ENCODE peak calls at places on chromosomes 5 and 9, in six cellular contexts. One of them, this sample, is unnamed.
A peak's percentile ranks its signal among the peaks of the same experiment; 100 is the strongest.

GRCh38 chr5:63923914-63924313 is 38.3 kb downstream of the HTR1A start:
- DNase-seq in stomach: peak; percentile 48
- DNase-seq in gastrocnemius medialis: no peak
- DNase-seq in IMR-90: no peak
- DNase-seq in testis: peak; percentile 18
- DNase-seq in tibial nerve: no peak
- DNase-seq in this sample: no peak

GRCh38 chr9:121057821-121058220 is 7.7 kb upstream of the C5 start:
- DNase-seq in stomach: no peak
- DNase-seq in gastrocnemius medialis: no peak
- DNase-seq in IMR-90: no peak
- DNase-seq in testis: no peak
- DNase-seq in tibial nerve: no peak
- DNase-seq in this sample: no peak

GRCh38 chr9:87909310-87910041 is 8.3 kb upstream of the SPATA31C1 start:
- DNase-seq in stomach: peak; percentile 95
- DNase-seq in gastrocnemius medialis: no peak
- DNase-seq in IMR-90: no peak
- DNase-seq in testis: no peak
- DNase-seq in tibial nerve: no peak
- DNase-seq in this sample: no peak

GRCh38 chr9:29657821-29658220 is 2084.5 kb upstream of the C9orf72 start:
- DNase-seq in stomach: no peak
- DNase-seq in gastrocnemius medialis: no peak
- DNase-seq in IMR-90: no peak
- DNase-seq in testis: no peak
- DNase-seq in tibial nerve: no peak
- DNase-seq in this sample: no peak

GRCh38 chr5:126002222-126002897 is 420.8 kb upstream of the GRAMD2B start:
- DNase-seq in stomach: peak; percentile 68
- DNase-seq in gastrocnemius medialis: peak; percentile 33
- DNase-seq in IMR-90: peak; percentile 85
- DNase-seq in testis: peak; percentile 69
- DNase-seq in tibial nerve: peak; percentile 78
- DNase-seq in this sample: peak; percentile 66

GRCh38 chr9:78578016-78578555 is 281.2 kb downstream of the PSAT1 start:
- DNase-seq in stomach: no peak
- DNase-seq in gastrocnemius medialis: no peak
- DNase-seq in IMR-90: no peak
- DNase-seq in testis: peak; percentile 39
- DNase-seq in tibial nerve: no peak
- DNase-seq in this sample: no peak

GRCh38 chr9:136057236-136058151 is 37.6 kb downstream of the NACC2 start:
- DNase-seq in stomach: no peak
- DNase-seq in gastrocnemius medialis: no peak
- DNase-seq in IMR-90: no peak
- DNase-seq in testis: no peak
- DNase-seq in tibial nerve: no peak
- DNase-seq in this sample: no peak

GRCh38 chr5:58181578-58182286 is 278.2 kb downstream of the PLK2 start:
- DNase-seq in stomach: no peak
- DNase-seq in gastrocnemius medialis: no peak
- DNase-seq in IMR-90: no peak
- DNase-seq in testis: no peak
- DNase-seq in tibial nerve: no peak
- DNase-seq in this sample: no peak

GRCh38 chr9:133397370-133397769 is 20.4 kb downstream of the REXO4 start:
- DNase-seq in stomach: no peak
- DNase-seq in gastrocnemius medialis: no peak
- DNase-seq in IMR-90: no peak
- DNase-seq in testis: no peak
- DNase-seq in tibial nerve: no peak
- DNase-seq in this sample: no peak

GRCh38 chr5:43648499-43649124 is 45.6 kb downstream of the NNT start:
- DNase-seq in stomach: no peak
- DNase-seq in gastrocnemius medialis: peak; percentile 12
- DNase-seq in IMR-90: peak; percentile 13
- DNase-seq in testis: no peak
- DNase-seq in tibial nerve: peak; percentile 26
- DNase-seq in this sample: no peak

GRCh38 chr5:50420343-50420935 is 20.6 kb downstream of the EMB start:
- DNase-seq in stomach: no peak
- DNase-seq in gastrocnemius medialis: no peak
- DNase-seq in IMR-90: no peak
- DNase-seq in testis: no peak
- DNase-seq in tibial nerve: no peak
- DNase-seq in this sample: no peak

GRCh38 chr5:42579320-42579719 is 156.1 kb downstream of the GHR start:
- DNase-seq in stomach: no peak
- DNase-seq in gastrocnemius medialis: no peak
- DNase-seq in IMR-90: no peak
- DNase-seq in testis: no peak
- DNase-seq in tibial nerve: no peak
- DNase-seq in this sample: no peak

GRCh38 chr9:20015427-20015931 is 226.6 kb upstream of the SLC24A2 start:
- DNase-seq in stomach: no peak
- DNase-seq in gastrocnemius medialis: no peak
- DNase-seq in IMR-90: no peak
- DNase-seq in testis: no peak
- DNase-seq in tibial nerve: no peak
- DNase-seq in this sample: no peak

GRCh38 chr9:10252174-10252573 is 360.6 kb downstream of the PTPRD start:
- DNase-seq in stomach: peak; percentile 79
- DNase-seq in gastrocnemius medialis: no peak
- DNase-seq in IMR-90: no peak
- DNase-seq in testis: no peak
- DNase-seq in tibial nerve: no peak
- DNase-seq in this sample: no peak

GRCh38 chr9:118554987-118555386 is 814.2 kb downstream of the BRINP1 start:
- DNase-seq in stomach: no peak
- DNase-seq in gastrocnemius medialis: no peak
- DNase-seq in IMR-90: no peak
- DNase-seq in testis: no peak
- DNase-seq in tibial nerve: no peak
- DNase-seq in this sample: no peak

GRCh38 chr5:140785905-140786686 is at the start of gene PCDHA1:
- DNase-seq in stomach: no peak
- DNase-seq in gastrocnemius medialis: no peak
- DNase-seq in IMR-90: no peak
- DNase-seq in testis: peak; percentile 14
- DNase-seq in tibial nerve: no peak
- DNase-seq in this sample: no peak

GRCh38 chr5:138873096-138873885 is 1.8 kb downstream of the LRRTM2 start:
- DNase-seq in stomach: no peak
- DNase-seq in gastrocnemius medialis: no peak
- DNase-seq in IMR-90: no peak
- DNase-seq in testis: no peak
- DNase-seq in tibial nerve: no peak
- DNase-seq in this sample: no peak

GRCh38 chr9:37156781-37157356 is 36.5 kb downstream of the ZCCHC7 start:
- DNase-seq in stomach: no peak
- DNase-seq in gastrocnemius medialis: no peak
- DNase-seq in IMR-90: peak; percentile 38
- DNase-seq in testis: no peak
- DNase-seq in tibial nerve: no peak
- DNase-seq in this sample: no peak

GRCh38 chr5:91187032-91187431 is 196.1 kb downstream of the ARRDC3 start:
- DNase-seq in stomach: no peak
- DNase-seq in gastrocnemius medialis: no peak
- DNase-seq in IMR-90: no peak
- DNase-seq in testis: no peak
- DNase-seq in tibial nerve: no peak
- DNase-seq in this sample: no peak

GRCh38 chr9:113425072-113425471 is 14.5 kb downstream of the C9orf43 start:
- DNase-seq in stomach: no peak
- DNase-seq in gastrocnemius medialis: no peak
- DNase-seq in IMR-90: no peak
- DNase-seq in testis: no peak
- DNase-seq in tibial nerve: no peak
- DNase-seq in this sample: no peak

GRCh38 chr5:181223041-181223728 is at the start of gene TRIM41:
- DNase-seq in stomach: peak; percentile 97
- DNase-seq in gastrocnemius medialis: peak; percentile 98
- DNase-seq in IMR-90: peak; percentile 98
- DNase-seq in testis: peak; percentile 98
- DNase-seq in tibial nerve: peak; percentile 96
- DNase-seq in this sample: peak; percentile 99

GRCh38 chr9:70411141-70411929 is 3.1 kb downstream of the KLF9 start:
- DNase-seq in stomach: peak; percentile 63
- DNase-seq in gastrocnemius medialis: peak; percentile 87
- DNase-seq in IMR-90: peak; percentile 75
- DNase-seq in testis: peak; percentile 77
- DNase-seq in tibial nerve: peak; percentile 70
- DNase-seq in this sample: peak; percentile 60

DNA sequence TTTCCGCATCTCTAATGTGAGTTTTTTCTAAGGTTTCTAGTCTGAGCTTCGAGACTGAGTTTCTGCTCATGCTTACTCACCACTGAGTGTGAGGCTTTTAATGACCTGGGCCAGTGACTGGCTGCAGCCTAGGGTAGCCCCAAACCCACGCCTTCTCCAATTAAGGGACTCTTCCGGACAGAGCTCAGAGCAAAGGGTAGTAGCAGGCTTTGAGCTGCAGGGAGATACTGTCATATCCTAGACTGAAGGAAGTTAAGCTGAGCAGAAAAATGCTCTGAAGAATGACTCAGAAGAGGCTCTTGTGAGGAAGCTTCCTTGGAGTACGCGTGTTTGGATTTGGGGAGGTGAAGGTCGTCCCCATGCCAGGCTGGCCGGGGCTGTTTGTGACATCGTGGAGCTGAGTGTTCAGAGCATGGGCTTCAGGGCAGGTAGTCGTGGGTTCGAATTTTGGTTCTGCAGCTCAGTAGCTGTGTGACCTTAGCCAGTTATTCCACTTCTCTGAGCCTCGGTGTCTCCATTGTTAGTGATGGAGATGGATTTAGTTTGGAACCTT is 3.5 kb downstream of the USP20 start:
- DNase-seq in stomach: no peak
- DNase-seq in gastrocnemius medialis: no peak
- DNase-seq in IMR-90: peak; percentile 91
- DNase-seq in testis: no peak
- DNase-seq in tibial nerve: no peak
- DNase-seq in this sample: no peak
- TF ChIP-seq POLR2A in stomach: no peak
- TF ChIP-seq POLR2A in gastrocnemius medialis: no peak
- TF ChIP-seq POLR2A in IMR-90: peak; percentile 27
- TF ChIP-seq POLR2A in testis: no peak
- TF ChIP-seq POLR2A in tibial nerve: no peak
- TF ChIP-seq POLR2A in this sample: no peak

GRCh38 chr5:73066466-73066865 is 53.9 kb upstream of the TMEM171 start:
- DNase-seq in stomach: no peak
- DNase-seq in gastrocnemius medialis: no peak
- DNase-seq in IMR-90: peak; percentile 89
- DNase-seq in testis: no peak
- DNase-seq in tibial nerve: no peak
- DNase-seq in this sample: no peak
- H3K27me3 ChIP-seq in stomach: no peaks in the 10 kb centered on the region
- H3K27me3 ChIP-seq in gastrocnemius medialis: no peaks in the 10 kb centered on the region
- H3K27me3 ChIP-seq in IMR-90: no peaks in the 10 kb centered on the region
- H3K27me3 ChIP-seq in testis: no peaks in the 10 kb centered on the region
- H3K27me3 ChIP-seq in tibial nerve: no peaks in the 10 kb centered on the region
- H3K27me3 ChIP-seq in this sample: no peaks in the 10 kb centered on the region

DNA sequence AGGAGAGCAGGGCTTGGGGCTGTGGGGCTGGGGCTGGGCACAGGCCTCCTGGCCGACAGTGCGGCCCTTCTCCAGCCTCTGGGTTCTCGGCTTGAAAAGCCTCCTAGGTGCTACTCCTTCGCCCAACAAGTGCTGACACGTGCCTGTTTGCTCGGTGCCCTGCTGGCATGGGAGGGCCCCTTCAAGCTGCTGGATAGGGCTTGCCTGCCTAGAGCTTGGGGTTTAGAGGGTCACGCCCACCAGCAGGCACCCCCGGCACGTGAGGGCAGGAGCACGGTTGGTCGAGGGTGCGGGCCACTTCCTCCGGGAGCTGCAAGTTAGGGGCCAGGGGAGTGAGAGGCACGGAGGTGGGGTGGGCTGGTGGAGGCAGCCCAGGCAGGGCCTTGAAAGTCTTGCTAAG is 106.2 kb downstream of the RXRA start:
- DNase-seq in stomach: no peak
- DNase-seq in gastrocnemius medialis: no peak
- DNase-seq in IMR-90: no peak
- DNase-seq in testis: no peak
- DNase-seq in tibial nerve: no peak
- DNase-seq in this sample: no peak
- H3K27ac ChIP-seq in stomach: no peak overlapping the region
- H3K27ac ChIP-seq in gastrocnemius medialis: peak overlapping the region; percentile 94
- H3K27ac ChIP-seq in IMR-90: no peak overlapping the region
- H3K27ac ChIP-seq in testis: peak overlapping the region; percentile 9
- H3K27ac ChIP-seq in tibial nerve: peak overlapping the region; percentile 85
- H3K27ac ChIP-seq in this sample: peak overlapping the region; percentile 94

GRCh38 chr9:123323482-123324013 is 32.4 kb upstream of the CRB2 start:
- DNase-seq in stomach: no peak
- DNase-seq in gastrocnemius medialis: no peak
- DNase-seq in IMR-90: no peak
- DNase-seq in testis: no peak
- DNase-seq in tibial nerve: no peak
- DNase-seq in this sample: no peak

GRCh38 chr9:123321874-123322770 is 33.9 kb upstream of the CRB2 start:
- DNase-seq in stomach: no peak
- DNase-seq in gastrocnemius medialis: no peak
- DNase-seq in IMR-90: no peak
- DNase-seq in testis: no peak
- DNase-seq in tibial nerve: no peak
- DNase-seq in this sample: no peak

GRCh38 chr9:123324767-123325183 is 31.2 kb upstream of the CRB2 start:
- DNase-seq in stomach: no peak
- DNase-seq in gastrocnemius medialis: no peak
- DNase-seq in IMR-90: no peak
- DNase-seq in testis: no peak
- DNase-seq in tibial nerve: no peak
- DNase-seq in this sample: no peak

GRCh38 chr9:123320814-123321213 is 35.2 kb upstream of the CRB2 start:
- DNase-seq in stomach: no peak
- DNase-seq in gastrocnemius medialis: no peak
- DNase-seq in IMR-90: no peak
- DNase-seq in testis: no peak
- DNase-seq in tibial nerve: no peak
- DNase-seq in this sample: no peak

DNA sequence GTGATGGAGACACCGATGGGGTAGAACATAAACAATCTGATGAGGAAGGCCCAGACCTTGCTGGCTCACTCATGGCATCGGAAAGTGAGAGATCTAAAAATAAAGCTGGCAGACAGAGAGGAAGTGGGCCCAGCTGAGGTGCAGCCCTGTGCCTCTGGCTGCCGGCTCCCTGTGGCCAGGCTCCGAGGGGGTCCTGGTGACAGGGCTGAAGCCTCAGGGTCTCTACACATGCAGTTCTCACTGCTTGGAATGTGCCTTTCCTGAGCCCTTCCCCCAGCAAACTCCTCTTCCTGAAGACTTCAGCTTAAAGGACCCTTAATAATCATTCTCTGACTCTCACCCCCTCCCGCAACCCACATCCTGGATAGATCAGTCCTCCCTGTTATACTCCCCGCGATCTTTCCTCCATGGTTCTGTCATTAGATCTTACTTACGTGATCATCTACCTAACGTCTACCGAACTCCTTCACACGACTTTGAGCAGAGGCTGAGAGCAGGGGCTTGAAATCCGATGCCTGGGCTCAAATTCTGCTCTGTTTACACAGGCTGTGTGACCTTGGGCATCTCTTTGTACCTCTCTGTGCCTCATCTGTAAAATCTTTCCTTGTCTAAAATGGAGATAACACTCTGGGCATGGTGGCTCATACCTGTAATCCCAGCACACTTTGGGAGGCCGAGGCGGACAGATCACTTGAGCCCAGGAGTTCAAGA is 33.1 kb upstream of the CRB2 start:
- DNase-seq in stomach: no peak
- DNase-seq in gastrocnemius medialis: no peak
- DNase-seq in IMR-90: no peak
- DNase-seq in testis: no peak
- DNase-seq in tibial nerve: no peak
- DNase-seq in this sample: no peak
- TF ChIP-seq POLR2A in stomach: no peak
- TF ChIP-seq POLR2A in gastrocnemius medialis: no peak
- TF ChIP-seq POLR2A in IMR-90: no peak
- TF ChIP-seq POLR2A in testis: no peak
- TF ChIP-seq POLR2A in tibial nerve: no peak
- TF ChIP-seq POLR2A in this sample: no peak